ENCODE peak calls at places on chromosome 2, in ten cellular contexts. W, V, H, C, A, T, I, O, X and D are unnamed samples.

GRCh38 chr2:39133215-39133851 is 12.5 kb upstream of the SOS1 start:
- DNase-seq in W (no peak), V (no peak), H (no peak), C (no peak), A (no peak), T (no peak), I (no peak), O (no peak), X (no peak), D (no peak)

GRCh38 chr2:176188218-176188968 is at the start of gene HOXD1:
- DNase-seq in W (peak), V (no peak), H (no peak), C (no peak), A (no peak), T (peak), I (peak), O (no peak), X (no peak), D (peak)

GRCh38 chr2:165990846-165991245 is 37.3 kb upstream of the TTC21B start:
- DNase-seq in W (no peak), V (no peak), H (no peak), C (no peak), A (no peak), T (no peak), I (no peak), O (no peak), X (no peak), D (no peak)

GRCh38 chr2:143193121-143193520 is 63.9 kb downstream of the ARHGAP15 start:
- DNase-seq in W (no peak), V (no peak), H (no peak), C (no peak), A (no peak), T (no peak), I (no peak), O (no peak), X (no peak), D (peak)

GRCh38 chr2:166825914-166826313 is 62.4 kb upstream of the XIRP2 start:
- DNase-seq in W (no peak), V (no peak), H (no peak), C (no peak), A (no peak), T (no peak), I (no peak), O (no peak), X (no peak), D (no peak)

GRCh38 chr2:96869824-96870630 is at the start of gene SEMA4C:
- DNase-seq in W (peak), V (peak), H (peak), C (peak), A (peak), T (peak), I (peak), O (no peak), X (peak), D (peak)

GRCh38 chr2:124289615-124290014 is 264.5 kb downstream of the CNTNAP5 start:
- DNase-seq in W (no peak), V (no peak), H (no peak), C (no peak), A (no peak), T (no peak), I (no peak), O (no peak), X (no peak), D (no peak)

GRCh38 chr2:174024524-174025270 is 59.5 kb upstream of the SP3 start:
- DNase-seq in W (peak), V (no peak), H (no peak), C (no peak), A (peak), T (peak), I (peak), O (no peak), X (peak), D (peak)

GRCh38 chr2:41736105-41736567 is 311.7 kb upstream of the PKDCC start:
- DNase-seq in W (peak), V (no peak), H (no peak), C (no peak), A (no peak), T (peak), I (no peak), O (peak), X (no peak), D (no peak)

GRCh38 chr2:48531141-48531648 is 1.2 kb downstream of the STON1 start:
- DNase-seq in W (peak), V (no peak), H (no peak), C (no peak), A (no peak), T (peak), I (no peak), O (no peak), X (peak), D (no peak)

GRCh38 chr2:217095511-217096205 is 235.8 kb upstream of the TNP1 start:
- DNase-seq in W (peak), V (no peak), H (no peak), C (no peak), A (no peak), T (no peak), I (no peak), O (no peak), X (no peak), D (no peak)

GRCh38 chr2:61536086-61536722 is 2.0 kb downstream of the XPO1 start:
- DNase-seq in W (peak), V (no peak), H (no peak), C (no peak), A (no peak), T (peak), I (no peak), O (peak), X (peak), D (no peak)

GRCh38 chr2:216758431-216759155 is 63.2 kb upstream of the IGFBP5 start:
- DNase-seq in W (no peak), V (no peak), H (no peak), C (no peak), A (no peak), T (no peak), I (no peak), O (no peak), X (no peak), D (no peak)

GRCh38 chr2:96493072-96493471 is 12.1 kb downstream of the NEURL3 start:
- DNase-seq in W (peak), V (no peak), H (no peak), C (no peak), A (no peak), T (peak), I (no peak), O (peak), X (no peak), D (no peak)

GRCh38 chr2:195009202-195009601 is 647.8 kb upstream of the SLC39A10 start:
- DNase-seq in W (peak), V (no peak), H (no peak), C (no peak), A (no peak), T (peak), I (no peak), O (no peak), X (no peak), D (no peak)

GRCh38 chr2:174972924-174973323 is 32.3 kb downstream of the CHN1 start:
- DNase-seq in W (peak), V (no peak), H (no peak), C (no peak), A (no peak), T (no peak), I (no peak), O (no peak), X (peak), D (no peak)

GRCh38 chr2:172098650-172099471 is 3.8 kb downstream of the DLX2 start:
- DNase-seq in W (peak), V (no peak), H (no peak), C (no peak), A (no peak), T (peak), I (no peak), O (peak), X (peak), D (peak)

GRCh38 chr2:85235281-85235680 is 92.5 kb downstream of the TGOLN2 start:
- DNase-seq in W (no peak), V (no peak), H (no peak), C (no peak), A (no peak), T (no peak), I (no peak), O (no peak), X (no peak), D (no peak)

GRCh38 chr2:67399831-67400489 is 2.8 kb downstream of the ETAA1 start:
- DNase-seq in W (peak), V (no peak), H (no peak), C (no peak), A (no peak), T (peak), I (no peak), O (no peak), X (peak), D (no peak)

GRCh38 chr2:239814917-239815637 is 210.1 kb downstream of the NDUFA10 start:
- DNase-seq in W (no peak), V (no peak), H (no peak), C (no peak), A (no peak), T (no peak), I (peak), O (no peak), X (no peak), D (no peak)

GRCh38 chr2:130760754-130761751 is 5.7 kb downstream of the AMER3 start:
- DNase-seq in W (no peak), V (no peak), H (no peak), C (no peak), A (no peak), T (no peak), I (no peak), O (no peak), X (no peak), D (no peak)

GRCh38 chr2:85578243-85579180 is 1.1 kb downstream of the VAMP8 start:
- DNase-seq in W (no peak), V (no peak), H (no peak), C (no peak), A (no peak), T (no peak), I (no peak), O (peak), X (no peak), D (peak)

GRCh38 chr2:189581354-189582139 is 961 bp upstream of the SLC40A1 start:
- DNase-seq in W (no peak), V (no peak), H (peak), C (no peak), A (no peak), T (peak), I (no peak), O (no peak), X (no peak), D (no peak)

GRCh38 chr2:118539290-118539689 is 308.2 kb downstream of the EN1 start:
- DNase-seq in W (peak), V (no peak), H (no peak), C (no peak), A (no peak), T (peak), I (no peak), O (peak), X (no peak), D (peak)

GRCh38 chr2:152716805-152717241 is 438 bp downstream of the PRPF40A start:
- DNase-seq in W (peak), V (peak), H (peak), C (no peak), A (no peak), T (peak), I (no peak), O (peak), X (no peak), D (peak)

GRCh38 chr2:188788621-188789020 is 185.6 kb upstream of the COL3A1 start:
- DNase-seq in W (peak), V (no peak), H (no peak), C (no peak), A (peak), T (peak), I (peak), O (no peak), X (peak), D (peak)

GRCh38 chr2:45028276-45028675 is 19.0 kb upstream of the SIX2 start:
- DNase-seq in W (peak), V (no peak), H (no peak), C (no peak), A (no peak), T (no peak), I (no peak), O (no peak), X (peak), D (no peak)

GRCh38 chr2:72993147-72993546 is 75.8 kb downstream of the EMX1 start:
- DNase-seq in W (peak), V (peak), H (peak), C (no peak), A (no peak), T (peak), I (peak), O (peak), X (peak), D (peak)

GRCh38 chr2:152539424-152539823 is 177.8 kb downstream of the PRPF40A start:
- DNase-seq in W (no peak), V (no peak), H (no peak), C (no peak), A (no peak), T (no peak), I (no peak), O (no peak), X (no peak), D (no peak)

GRCh38 chr2:6454286-6454990 is 411.3 kb downstream of the CMPK2 start:
- DNase-seq in W (no peak), V (no peak), H (no peak), C (no peak), A (no peak), T (no peak), I (no peak), O (peak), X (no peak), D (no peak)

GRCh38 chr2:84022810-84023431 is 436.2 kb downstream of the SUCLG1 start:
- DNase-seq in W (peak), V (no peak), H (no peak), C (no peak), A (no peak), T (no peak), I (no peak), O (peak), X (peak), D (no peak)

GRCh38 chr2:51918113-51918512 is 886.2 kb upstream of the NRXN1 start:
- DNase-seq in W (no peak), V (no peak), H (no peak), C (no peak), A (no peak), T (no peak), I (no peak), O (no peak), X (peak), D (no peak)

GRCh38 chr2:201965550-201965949 is 68.1 kb upstream of the FZD7 start:
- DNase-seq in W (peak), V (no peak), H (no peak), C (no peak), A (no peak), T (no peak), I (no peak), O (no peak), X (no peak), D (no peak)

GRCh38 chr2:54009549-54009948 is 38.8 kb upstream of the PSME4 start:
- DNase-seq in W (no peak), V (no peak), H (no peak), C (no peak), A (no peak), T (no peak), I (no peak), O (no peak), X (no peak), D (no peak)

GRCh38 chr2:59449264-59449663 is 1104.2 kb downstream of the BCL11A start:
- DNase-seq in W (no peak), V (no peak), H (no peak), C (no peak), A (no peak), T (no peak), I (no peak), O (peak), X (no peak), D (no peak)

GRCh38 chr2:50135841-50136240 is 896.1 kb downstream of the NRXN1 start:
- DNase-seq in W (no peak), V (no peak), H (no peak), C (no peak), A (no peak), T (no peak), I (no peak), O (no peak), X (no peak), D (no peak)

GRCh38 chr2:54709341-54709809 is 14.1 kb upstream of the EML6 start:
- DNase-seq in W (no peak), V (no peak), H (no peak), C (no peak), A (no peak), T (no peak), I (no peak), O (peak), X (no peak), D (peak)